ENCODE peak calls at places on chromosomes 5 and 9, in nine cellular contexts. C is K562, N is HepG2, U is tibial nerve, P is transverse colon, X is upper lobe of left lung, Q is H1, I is stomach, K is ovary. E is an unnamed sample.

GRCh38 chr5:128349044-128349629 is 188.9 kb downstream of the FBN2 start:
- DNase-seq in N (no peak), P (peak; percentile 66), U (no peak), Q (no peak), I (peak; percentile 28), C (no peak), K (no peak), X (no peak), E (no peak)

GRCh38 chr9:75672478-75672877 is 218.0 kb upstream of the PCSK5 start:
- DNase-seq in X (no peak), K (no peak), I (no peak), Q (no peak), C (no peak), U (no peak), P (no peak), N (no peak), E (no peak)

GRCh38 chr9:94687451-94687850 is 39.0 kb upstream of the AOPEP start:
- DNase-seq in N (no peak), X (no peak), K (no peak), U (no peak), C (no peak), Q (no peak), I (no peak), P (no peak), E (no peak)

GRCh38 chr9:131977074-131977838 is 102.4 kb downstream of the MED27 start:
- DNase-seq in C (no peak), K (no peak), I (no peak), P (no peak), Q (no peak), X (no peak), U (no peak), N (no peak), E (no peak)

GRCh38 chr5:144086295-144086694 is 84.2 kb downstream of the YIPF5 start:
- DNase-seq in N (no peak), C (no peak), U (no peak), K (no peak), I (no peak), X (no peak), P (no peak), Q (no peak), E (no peak)

GRCh38 chr5:103117471-103117991 is 2.4 kb downstream of the GIN1 start:
- DNase-seq in N (no peak), P (no peak), X (no peak), I (no peak), Q (no peak), K (no peak), U (no peak), C (no peak), E (no peak)

GRCh38 chr5:73327908-73328455 is 120.6 kb downstream of the FOXD1 start:
- DNase-seq in P (no peak), I (no peak), K (no peak), Q (no peak), N (no peak), U (no peak), C (no peak), X (no peak), E (no peak)

GRCh38 chr5:41347569-41347968 is 134.2 kb upstream of the C6 start:
- DNase-seq in I (no peak), X (no peak), Q (no peak), K (no peak), U (no peak), N (no peak), P (no peak), C (no peak), E (no peak)

GRCh38 chr5:34001231-34001935 is 6.5 kb downstream of the AMACR start:
- DNase-seq in I (peak; percentile 78), K (peak; percentile 31), Q (no peak), C (no peak), P (peak; percentile 39), U (no peak), N (peak; percentile 39), X (peak; percentile 89), E (peak; percentile 85)

GRCh38 chr5:122259995-122260394 is 52.0 kb upstream of the SNCAIP start:
- DNase-seq in C (no peak), X (no peak), U (no peak), P (no peak), N (peak; percentile 1), K (peak; percentile 38), Q (no peak), I (no peak), E (peak; percentile 62)

GRCh38 chr5:62082370-62082778 is 223.6 kb upstream of the KIF2A start:
- DNase-seq in N (no peak), U (no peak), X (no peak), I (no peak), K (no peak), P (no peak), C (no peak), Q (no peak), E (no peak)

GRCh38 chr5:77985247-77985646 is 209.1 kb upstream of the TBCA start:
- DNase-seq in U (no peak), K (no peak), P (no peak), I (no peak), X (no peak), N (no peak), C (no peak), Q (no peak), E (no peak)

GRCh38 chr5:165029471-165029870 is 1524.1 kb downstream of the MAT2B start:
- DNase-seq in K (no peak), U (no peak), I (no peak), Q (no peak), C (no peak), P (peak; percentile 7), X (no peak), N (peak; percentile 6), E (no peak)

GRCh38 chr5:39266442-39266841 is 47.1 kb upstream of the FYB1 start:
- DNase-seq in U (no peak), Q (no peak), P (peak; percentile 22), K (no peak), N (no peak), X (peak; percentile 37), I (no peak), C (peak; percentile 21), E (no peak)

GRCh38 chr9:19397845-19398244 is 11.0 kb upstream of the ACER2 start:
- DNase-seq in P (no peak), X (no peak), Q (no peak), I (peak; percentile 67), U (no peak), K (no peak), C (no peak), N (peak; percentile 44), E (no peak)

GRCh38 chr9:89967527-89967926 is 362.7 kb downstream of the GADD45G start:
- DNase-seq in K (no peak), N (no peak), U (no peak), C (no peak), X (no peak), Q (no peak), I (no peak), P (no peak), E (no peak)

GRCh38 chr9:89956331-89956730 is 351.5 kb downstream of the GADD45G start:
- DNase-seq in X (no peak), N (no peak), Q (no peak), K (no peak), P (no peak), C (no peak), I (no peak), U (no peak), E (no peak)

GRCh38 chr9:89963280-89963679 is 358.5 kb downstream of the GADD45G start:
- DNase-seq in U (no peak), N (no peak), Q (no peak), X (no peak), C (no peak), K (no peak), I (no peak), P (no peak), E (no peak)

GRCh38 chr9:89956907-89957306 is 352.1 kb downstream of the GADD45G start:
- DNase-seq in N (no peak), C (no peak), X (no peak), U (no peak), Q (no peak), I (no peak), K (no peak), P (no peak), E (no peak)

GRCh38 chr9:89961616-89962341 is 357.0 kb downstream of the GADD45G start:
- DNase-seq in U (no peak), C (no peak), I (no peak), K (no peak), N (no peak), P (no peak), X (no peak), Q (no peak), E (no peak)
- H3K36me3 ChIP-seq in U (no peaks in the 10 kb centered on the region), C (no peaks in the 10 kb centered on the region), I (no peaks in the 10 kb centered on the region), K (no peaks in the 10 kb centered on the region), N (no peaks in the 10 kb centered on the region), P (no peaks in the 10 kb centered on the region), X (no peaks in the 10 kb centered on the region), Q (no peaks in the 10 kb centered on the region), E (no peaks in the 10 kb centered on the region)

GRCh38 chr9:135035781-135036760 is 51.4 kb upstream of the OLFM1 start:
- DNase-seq in Q (peak; percentile 22), N (no peak), C (no peak), X (peak; percentile 9), K (no peak), P (no peak), I (peak; percentile 15), U (no peak), E (peak; percentile 58)
- H3K27me3 ChIP-seq in Q (no peaks in the 10 kb centered on the region), N (peaks cover 35% of the 10 kb centered on the region), C (peaks cover 21% of the 10 kb centered on the region), X (no peaks in the 10 kb centered on the region), K (no peaks in the 10 kb centered on the region), P (peaks cover 12% of the 10 kb centered on the region), I (peaks cover 67% of the 10 kb centered on the region), U (no peaks in the 10 kb centered on the region), E (no peaks in the 10 kb centered on the region)

GRCh38 chr5:14512574-14512973 is 69.0 kb upstream of the OTULINL start:
- DNase-seq in C (no peak), N (no peak), I (no peak), P (no peak), U (no peak), K (no peak), Q (no peak), X (no peak), E (no peak)

GRCh38 chr5:14509556-14509955 is 72.0 kb upstream of the OTULINL start:
- DNase-seq in I (no peak), X (no peak), C (no peak), K (no peak), Q (no peak), P (no peak), N (no peak), U (no peak), E (no peak)

GRCh38 chr5:14508046-14508445 is 73.5 kb upstream of the OTULINL start:
- DNase-seq in N (no peak), I (no peak), U (no peak), X (no peak), P (no peak), Q (no peak), K (no peak), C (no peak), E (no peak)

GRCh38 chr5:14510880-14511279 is 70.7 kb upstream of the OTULINL start:
- DNase-seq in X (no peak), I (no peak), K (no peak), Q (no peak), C (no peak), U (no peak), N (no peak), P (no peak), E (no peak)

GRCh38 chr5:14510156-14510734 is 71.3 kb upstream of the OTULINL start:
- DNase-seq in C (no peak), Q (no peak), X (no peak), I (no peak), P (no peak), U (no peak), K (no peak), N (no peak), E (no peak)
- TF ChIP-seq EP300 in C (no peak), Q (no peak), X (no peak), I (no peak), P (no peak), U (no peak), K (no peak), N (no peak), E (no peak)

GRCh38 chr5:113005454-113005853 is 28.9 kb downstream of the DCP2 start:
- DNase-seq in U (no peak), P (no peak), X (no peak), N (no peak), C (no peak), Q (no peak), I (no peak), K (no peak), E (no peak)
- H3K36me3 ChIP-seq in U (no peaks in the 10 kb centered on the region), P (no peaks in the 10 kb centered on the region), X (peaks cover 47% of the 10 kb centered on the region), N (peaks cover 73% of the 10 kb centered on the region), C (peaks cover 85% of the 10 kb centered on the region), Q (peaks cover 82% of the 10 kb centered on the region), I (peaks cover 99% of the 10 kb centered on the region), K (no peaks in the 10 kb centered on the region), E (no peaks in the 10 kb centered on the region)

E was measured in sigmoid colon.